ENCODE peak calls at places on chromosomes 13 and 19, in eight cellular contexts. One of them, this sample, is unnamed.

GRCh38 chr19:37452500-37453245 is 14.6 kb downstream of the ZNF569 start:
- DNase-seq in activated B cell treated with CpG ODN at 0.5 μM for 24 hours: no peak
- DNase-seq in colonic mucosa: no peak
- DNase-seq in lower lobe of right lung: no peak
- DNase-seq in kidney epithelial cell: no peak
- DNase-seq in GM06990: no peak
- DNase-seq in H9: no peak
- DNase-seq in A673: no peak
- DNase-seq in this sample: no peak

GRCh38 chr19:16369664-16370576 is 45.3 kb downstream of the KLF2 start:
- DNase-seq in colonic mucosa: no peak
- DNase-seq in lower lobe of right lung: peak
- DNase-seq in H9: no peak
- DNase-seq in A673: no peak
- DNase-seq in kidney epithelial cell: no peak
- DNase-seq in activated B cell treated with CpG ODN at 0.5 μM for 24 hours: no peak
- DNase-seq in GM06990: no peak
- DNase-seq in this sample: no peak

GRCh38 chr13:31485651-31486051 is 253.7 kb upstream of the RXFP2 start:
- DNase-seq in lower lobe of right lung: no peak
- DNase-seq in activated B cell treated with CpG ODN at 0.5 μM for 24 hours: no peak
- DNase-seq in H9: no peak
- DNase-seq in colonic mucosa: no peak
- DNase-seq in kidney epithelial cell: no peak
- DNase-seq in A673: peak
- DNase-seq in GM06990: no peak
- DNase-seq in this sample: no peak

GRCh38 chr13:20231839-20232555 is at the start of gene GJB6:
- DNase-seq in activated B cell treated with CpG ODN at 0.5 μM for 24 hours: no peak
- DNase-seq in kidney epithelial cell: no peak
- DNase-seq in H9: peak
- DNase-seq in GM06990: no peak
- DNase-seq in A673: no peak
- DNase-seq in colonic mucosa: no peak
- DNase-seq in lower lobe of right lung: no peak
- DNase-seq in this sample: no peak

GRCh38 chr13:108834193-108834592 is 204.8 kb downstream of the MYO16 start:
- DNase-seq in lower lobe of right lung: no peak
- DNase-seq in A673: no peak
- DNase-seq in activated B cell treated with CpG ODN at 0.5 μM for 24 hours: no peak
- DNase-seq in kidney epithelial cell: no peak
- DNase-seq in colonic mucosa: no peak
- DNase-seq in H9: no peak
- DNase-seq in GM06990: no peak
- DNase-seq in this sample: no peak

GRCh38 chr19:52114691-52115090 is 19.1 kb upstream of the ZNF841 start:
- DNase-seq in activated B cell treated with CpG ODN at 0.5 μM for 24 hours: no peak
- DNase-seq in lower lobe of right lung: no peak
- DNase-seq in GM06990: no peak
- DNase-seq in H9: no peak
- DNase-seq in colonic mucosa: no peak
- DNase-seq in A673: no peak
- DNase-seq in kidney epithelial cell: no peak
- DNase-seq in this sample: no peak

GRCh38 chr13:98059276-98059675 is 83.6 kb upstream of the FARP1 start:
- DNase-seq in activated B cell treated with CpG ODN at 0.5 μM for 24 hours: no peak
- DNase-seq in kidney epithelial cell: no peak
- DNase-seq in A673: no peak
- DNase-seq in colonic mucosa: no peak
- DNase-seq in H9: no peak
- DNase-seq in lower lobe of right lung: no peak
- DNase-seq in GM06990: no peak
- DNase-seq in this sample: no peak

GRCh38 chr13:28636677-28637317 is 22.1 kb upstream of the POMP start:
- DNase-seq in lower lobe of right lung: peak
- DNase-seq in H9: peak
- DNase-seq in GM06990: peak
- DNase-seq in kidney epithelial cell: peak
- DNase-seq in colonic mucosa: peak
- DNase-seq in activated B cell treated with CpG ODN at 0.5 μM for 24 hours: no peak
- DNase-seq in A673: peak
- DNase-seq in this sample: no peak

GRCh38 chr19:3146677-3147100 is 10.9 kb downstream of the GNA15 start:
- DNase-seq in activated B cell treated with CpG ODN at 0.5 μM for 24 hours: peak
- DNase-seq in kidney epithelial cell: no peak
- DNase-seq in GM06990: no peak
- DNase-seq in colonic mucosa: peak
- DNase-seq in lower lobe of right lung: peak
- DNase-seq in A673: no peak
- DNase-seq in H9: peak
- DNase-seq in this sample: no peak

GRCh38 chr19:48645652-48646191 is at the start of gene CA11:
- DNase-seq in GM06990: no peak
- DNase-seq in colonic mucosa: no peak
- DNase-seq in H9: peak
- DNase-seq in kidney epithelial cell: no peak
- DNase-seq in lower lobe of right lung: no peak
- DNase-seq in A673: peak
- DNase-seq in activated B cell treated with CpG ODN at 0.5 μM for 24 hours: no peak
- DNase-seq in this sample: no peak

GRCh38 chr19:18313398-18313797 is 9.5 kb downstream of the LSM4 start:
- DNase-seq in colonic mucosa: no peak
- DNase-seq in A673: no peak
- DNase-seq in activated B cell treated with CpG ODN at 0.5 μM for 24 hours: no peak
- DNase-seq in GM06990: no peak
- DNase-seq in kidney epithelial cell: no peak
- DNase-seq in H9: no peak
- DNase-seq in lower lobe of right lung: no peak
- DNase-seq in this sample: no peak

GRCh38 chr13:112445411-112446271 is 69.5 kb downstream of the SPACA7 start:
- DNase-seq in activated B cell treated with CpG ODN at 0.5 μM for 24 hours: no peak
- DNase-seq in lower lobe of right lung: no peak
- DNase-seq in kidney epithelial cell: no peak
- DNase-seq in colonic mucosa: peak
- DNase-seq in H9: peak
- DNase-seq in A673: no peak
- DNase-seq in GM06990: no peak
- DNase-seq in this sample: no peak

GRCh38 chr19:54026656-54027055 is 35.2 kb downstream of the CACNG6 start:
- DNase-seq in activated B cell treated with CpG ODN at 0.5 μM for 24 hours: no peak
- DNase-seq in kidney epithelial cell: no peak
- DNase-seq in A673: no peak
- DNase-seq in GM06990: no peak
- DNase-seq in colonic mucosa: no peak
- DNase-seq in lower lobe of right lung: no peak
- DNase-seq in H9: no peak
- DNase-seq in this sample: no peak

GRCh38 chr19:54030895-54031586 is 32.7 kb downstream of the VSTM1 start:
- DNase-seq in GM06990: no peak
- DNase-seq in colonic mucosa: no peak
- DNase-seq in lower lobe of right lung: no peak
- DNase-seq in A673: peak
- DNase-seq in kidney epithelial cell: no peak
- DNase-seq in H9: no peak
- DNase-seq in activated B cell treated with CpG ODN at 0.5 μM for 24 hours: no peak
- DNase-seq in this sample: no peak

GRCh38 chr19:54024660-54025059 is 33.2 kb downstream of the CACNG6 start:
- DNase-seq in kidney epithelial cell: no peak
- DNase-seq in colonic mucosa: no peak
- DNase-seq in GM06990: no peak
- DNase-seq in H9: no peak
- DNase-seq in lower lobe of right lung: no peak
- DNase-seq in activated B cell treated with CpG ODN at 0.5 μM for 24 hours: no peak
- DNase-seq in A673: no peak
- DNase-seq in this sample: no peak

GRCh38 chr19:54035215-54036178 is 28.2 kb downstream of the VSTM1 start:
- DNase-seq in lower lobe of right lung: no peak
- DNase-seq in activated B cell treated with CpG ODN at 0.5 μM for 24 hours: no peak
- DNase-seq in colonic mucosa: no peak
- DNase-seq in kidney epithelial cell: peak
- DNase-seq in GM06990: no peak
- DNase-seq in A673: peak
- DNase-seq in H9: peak
- DNase-seq in this sample: no peak

GRCh38 chr19:54029930-54030490 is 33.7 kb downstream of the VSTM1 start:
- DNase-seq in H9: peak
- DNase-seq in A673: peak
- DNase-seq in GM06990: no peak
- DNase-seq in kidney epithelial cell: no peak
- DNase-seq in colonic mucosa: peak
- DNase-seq in lower lobe of right lung: peak
- DNase-seq in activated B cell treated with CpG ODN at 0.5 μM for 24 hours: no peak
- DNase-seq in this sample: peak
- TF ChIP-seq CTCF in H9: peak
- TF ChIP-seq CTCF in A673: peak
- TF ChIP-seq CTCF in GM06990: peak
- TF ChIP-seq CTCF in kidney epithelial cell: peak
- TF ChIP-seq CTCF in colonic mucosa: peak
- TF ChIP-seq CTCF in lower lobe of right lung: peak
- TF ChIP-seq CTCF in activated B cell treated with CpG ODN at 0.5 μM for 24 hours: no peak
- TF ChIP-seq CTCF in this sample: peak

DNA sequence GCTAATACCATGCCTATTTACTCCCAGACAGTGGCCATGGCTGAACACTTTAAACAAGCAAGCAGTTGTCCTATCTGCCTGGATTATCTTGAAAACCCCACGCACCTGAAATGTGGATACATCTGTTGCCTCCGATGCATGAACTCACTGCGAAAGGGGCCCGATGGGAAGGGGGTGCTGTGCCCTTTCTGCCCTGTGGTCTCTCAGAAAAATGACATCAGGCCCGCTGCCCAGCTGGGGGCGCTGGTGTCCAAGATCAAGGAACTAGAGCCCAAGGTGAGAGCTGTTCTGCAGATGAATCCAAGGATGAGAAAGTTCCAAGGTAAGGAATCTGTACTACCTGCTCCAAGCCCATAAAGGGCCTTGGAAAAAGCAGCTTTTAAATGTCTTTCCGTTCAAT is 8.6 kb downstream of the RFPL4AL1 start:
- DNase-seq in kidney epithelial cell: no peak
- DNase-seq in GM06990: no peak
- DNase-seq in A673: peak
- DNase-seq in activated B cell treated with CpG ODN at 0.5 μM for 24 hours: no peak
- DNase-seq in H9: no peak
- DNase-seq in lower lobe of right lung: no peak
- DNase-seq in colonic mucosa: no peak
- DNase-seq in this sample: no peak
- TF ChIP-seq CTCF in kidney epithelial cell: no peak
- TF ChIP-seq CTCF in GM06990: peak
- TF ChIP-seq CTCF in A673: peak
- TF ChIP-seq CTCF in activated B cell treated with CpG ODN at 0.5 μM for 24 hours: no peak
- TF ChIP-seq CTCF in H9: no peak
- TF ChIP-seq CTCF in lower lobe of right lung: no peak
- TF ChIP-seq CTCF in colonic mucosa: no peak
- TF ChIP-seq CTCF in this sample: no peak

GRCh38 chr13:77521194-77521593 is 14.3 kb upstream of the SCEL start:
- DNase-seq in activated B cell treated with CpG ODN at 0.5 μM for 24 hours: no peak
- DNase-seq in colonic mucosa: no peak
- DNase-seq in H9: no peak
- DNase-seq in lower lobe of right lung: no peak
- DNase-seq in GM06990: no peak
- DNase-seq in kidney epithelial cell: peak
- DNase-seq in A673: no peak
- DNase-seq in this sample: no peak

GRCh38 chr13:77519808-77520207 is 15.7 kb upstream of the SCEL start:
- DNase-seq in activated B cell treated with CpG ODN at 0.5 μM for 24 hours: no peak
- DNase-seq in lower lobe of right lung: no peak
- DNase-seq in H9: no peak
- DNase-seq in kidney epithelial cell: no peak
- DNase-seq in GM06990: no peak
- DNase-seq in A673: peak
- DNase-seq in colonic mucosa: no peak
- DNase-seq in this sample: no peak

GRCh38 chr13:77522444-77522843 is 13.1 kb upstream of the SCEL start:
- DNase-seq in activated B cell treated with CpG ODN at 0.5 μM for 24 hours: no peak
- DNase-seq in lower lobe of right lung: no peak
- DNase-seq in kidney epithelial cell: no peak
- DNase-seq in A673: no peak
- DNase-seq in GM06990: no peak
- DNase-seq in colonic mucosa: no peak
- DNase-seq in H9: no peak
- DNase-seq in this sample: no peak

GRCh38 chr13:77523386-77523785 is 12.1 kb upstream of the SCEL start:
- DNase-seq in kidney epithelial cell: no peak
- DNase-seq in H9: no peak
- DNase-seq in GM06990: no peak
- DNase-seq in colonic mucosa: no peak
- DNase-seq in lower lobe of right lung: no peak
- DNase-seq in A673: no peak
- DNase-seq in activated B cell treated with CpG ODN at 0.5 μM for 24 hours: no peak
- DNase-seq in this sample: no peak

DNA sequence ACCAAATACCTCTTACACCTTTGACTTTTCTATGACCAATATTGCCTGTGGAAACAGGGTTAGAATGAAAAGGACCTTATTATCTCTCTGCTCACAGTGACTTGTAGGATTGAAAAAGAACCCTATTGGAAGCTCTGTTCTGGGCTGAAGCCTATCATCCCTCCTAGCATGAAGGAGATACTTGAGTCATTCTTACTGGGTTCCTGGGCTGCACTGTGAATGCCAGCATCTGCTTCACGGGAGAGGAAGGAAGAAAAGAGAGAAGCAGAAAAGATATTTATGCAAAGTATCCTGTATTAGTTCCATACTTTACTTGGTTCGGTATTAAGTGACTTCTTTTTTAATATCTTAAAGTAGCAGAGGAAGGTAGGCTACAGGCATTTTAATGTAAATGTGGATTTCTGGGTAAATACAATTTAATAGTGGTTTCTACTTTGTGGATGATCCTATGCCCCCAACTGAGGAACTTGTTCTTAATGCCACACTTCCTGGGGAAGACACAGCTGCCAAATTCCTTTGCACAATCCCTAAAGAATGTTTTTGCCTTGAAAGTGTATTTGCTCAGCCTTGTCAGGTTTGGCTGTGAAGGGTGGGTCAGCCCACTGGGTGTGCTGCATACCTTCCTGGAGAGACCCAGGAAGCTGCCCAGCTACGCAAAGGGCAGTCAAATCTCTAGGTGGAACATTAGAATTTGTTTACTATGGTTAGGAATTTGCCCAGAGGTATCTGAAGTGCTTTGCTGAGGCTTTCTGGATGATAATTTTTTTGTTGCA is 13.7 kb upstream of the SCEL start:
- DNase-seq in activated B cell treated with CpG ODN at 0.5 μM for 24 hours: no peak
- DNase-seq in A673: peak
- DNase-seq in kidney epithelial cell: no peak
- DNase-seq in lower lobe of right lung: peak
- DNase-seq in H9: peak
- DNase-seq in GM06990: no peak
- DNase-seq in colonic mucosa: no peak
- DNase-seq in this sample: no peak
- TF ChIP-seq CTCF in activated B cell treated with CpG ODN at 0.5 μM for 24 hours: no peak
- TF ChIP-seq CTCF in A673: peak
- TF ChIP-seq CTCF in kidney epithelial cell: peak
- TF ChIP-seq CTCF in lower lobe of right lung: no peak
- TF ChIP-seq CTCF in H9: peak
- TF ChIP-seq CTCF in GM06990: no peak
- TF ChIP-seq CTCF in colonic mucosa: no peak
- TF ChIP-seq CTCF in this sample: no peak

DNA sequence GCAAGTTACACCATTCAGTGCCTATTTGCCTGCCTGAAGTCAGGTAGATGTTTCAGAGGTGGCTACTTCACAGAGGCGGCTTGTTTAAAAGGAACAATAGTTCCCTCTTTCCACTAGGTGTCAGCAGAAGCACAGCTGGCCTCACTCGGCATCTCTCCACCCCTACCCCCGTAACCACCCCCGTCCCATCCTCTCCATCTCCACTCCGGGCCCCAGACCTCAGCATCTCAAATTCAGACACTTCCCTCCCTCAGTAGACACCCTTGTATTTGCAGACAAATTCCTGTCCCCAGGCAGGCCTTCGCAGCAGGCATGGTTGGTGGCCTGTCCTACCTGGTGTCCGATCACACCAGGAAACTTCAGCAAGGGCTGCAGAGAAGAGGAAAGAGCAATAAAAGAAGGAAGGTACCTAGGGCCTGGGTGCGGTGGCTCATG is 9.1 kb upstream of the DPP9 start:
- DNase-seq in H9: peak
- DNase-seq in colonic mucosa: peak
- DNase-seq in A673: peak
- DNase-seq in kidney epithelial cell: no peak
- DNase-seq in activated B cell treated with CpG ODN at 0.5 μM for 24 hours: peak
- DNase-seq in lower lobe of right lung: no peak
- DNase-seq in GM06990: no peak
- DNase-seq in this sample: no peak
- TF ChIP-seq CTCF in H9: peak
- TF ChIP-seq CTCF in colonic mucosa: peak
- TF ChIP-seq CTCF in A673: peak
- TF ChIP-seq CTCF in kidney epithelial cell: peak
- TF ChIP-seq CTCF in activated B cell treated with CpG ODN at 0.5 μM for 24 hours: no peak
- TF ChIP-seq CTCF in lower lobe of right lung: peak
- TF ChIP-seq CTCF in GM06990: peak
- TF ChIP-seq CTCF in this sample: peak

This sample was measured in mesothelial cell of epicardium.